ENCODE peak calls at places on chromosomes 4 and X, in nine cellular contexts. Y is SK-N-SH, M is left ventricle myocardium inferior, E is lower lobe of right lung, A is PC-3, D is GM23338, B is left lung, R is transverse colon, U is tibial nerve. O is an unnamed sample.

GRCh38 chrX:1597345-1598020 is 6.1 kb downstream of the AKAP17A start:
- DNase-seq in R (no peak), E (peak), A (no peak), D (no peak), B (peak), U (peak), Y (no peak), M (no peak), O (no peak)

GRCh38 chrX:24956828-24957227 is 58.9 kb downstream of the ARX start:
- DNase-seq in A (peak), E (no peak), R (no peak), U (no peak), B (no peak), D (no peak), Y (no peak), M (no peak), O (no peak)

GRCh38 chr4:168541608-168541953 is 44.7 kb downstream of the PALLD start:
- DNase-seq in R (no peak), M (no peak), E (no peak), B (no peak), A (peak), Y (no peak), U (no peak), D (no peak), O (no peak)

GRCh38 chr4:152979731-152980330 is 43.7 kb downstream of the FHDC1 start:
- DNase-seq in B (no peak), R (no peak), M (no peak), U (no peak), Y (no peak), E (no peak), A (no peak), D (no peak), O (no peak)

GRCh38 chrX:34146906-34147305 is 14.8 kb upstream of the FAM47A start:
- DNase-seq in A (no peak), E (no peak), U (no peak), B (no peak), M (no peak), D (no peak), R (no peak), Y (no peak), O (no peak)

GRCh38 chrX:55867254-55867653 is 149.7 kb downstream of the RRAGB start:
- DNase-seq in D (no peak), Y (no peak), A (peak), U (no peak), E (no peak), R (no peak), B (no peak), M (no peak), O (no peak)

GRCh38 chr4:61202638-61203495 is 2.7 kb downstream of the ADGRL3 start:
- DNase-seq in U (no peak), Y (peak), R (no peak), B (no peak), D (peak), A (peak), E (no peak), M (peak), O (peak)

GRCh38 chr4:173013232-173013932 is 155.2 kb upstream of the GALNT7 start:
- DNase-seq in B (no peak), Y (peak), M (no peak), A (peak), R (peak), D (peak), E (no peak), U (peak), O (peak)

GRCh38 chrX:131812847-131813825 is 210.0 kb upstream of the STK26 start:
- DNase-seq in B (no peak), D (no peak), R (peak), M (no peak), Y (peak), E (no peak), A (peak), U (no peak), O (peak)

GRCh38 chrX:48515842-48516241 is 5.8 kb upstream of the EBP start:
- DNase-seq in A (no peak), B (no peak), R (no peak), Y (no peak), U (no peak), E (no peak), D (no peak), M (no peak), O (no peak)

GRCh38 chr4:1984406-1985191 is 24.2 kb downstream of the NELFA start:
- DNase-seq in A (no peak), D (no peak), E (no peak), B (no peak), M (no peak), Y (peak), R (no peak), U (no peak), O (no peak)

GRCh38 chr4:39348371-39349265 is 17.5 kb downstream of the RFC1 start:
- DNase-seq in B (no peak), M (no peak), D (no peak), E (no peak), Y (no peak), U (no peak), R (no peak), A (peak), O (peak)

GRCh38 chr4:145635117-145635516 is 15.9 kb downstream of the MMAA start:
- DNase-seq in U (no peak), Y (no peak), D (no peak), E (no peak), R (no peak), B (no peak), A (no peak), M (no peak), O (no peak)

GRCh38 chr4:30068234-30068633 is 651.9 kb upstream of the PCDH7 start:
- DNase-seq in A (no peak), Y (no peak), R (no peak), E (no peak), M (no peak), U (no peak), B (no peak), D (no peak), O (no peak)

GRCh38 chrX:85897376-85898110 is 149.8 kb downstream of the CHM start:
- DNase-seq in B (no peak), D (no peak), R (no peak), M (no peak), E (no peak), Y (no peak), A (no peak), U (no peak), O (peak)

GRCh38 chrX:50180073-50180940 is 20.5 kb downstream of the AKAP4 start:
- DNase-seq in E (no peak), D (peak), A (no peak), R (no peak), B (no peak), U (no peak), M (no peak), Y (no peak), O (no peak)

GRCh38 chr4:111707491-111707890 is 437.8 kb upstream of the FAM241A start:
- DNase-seq in B (no peak), D (no peak), U (no peak), Y (no peak), A (no peak), M (no peak), R (no peak), E (no peak), O (no peak)

GRCh38 chr4:81599646-81600231 is 128.0 kb upstream of the RASGEF1B start:
- DNase-seq in R (no peak), E (no peak), M (no peak), D (no peak), B (no peak), Y (no peak), A (no peak), U (no peak), O (no peak)

GRCh38 chr4:153451931-153452660 is 14.1 kb upstream of the TMEM131L start:
- DNase-seq in R (no peak), D (peak), A (no peak), B (peak), Y (no peak), M (no peak), E (peak), U (no peak), O (no peak)

GRCh38 chrX:30904186-30904585 is 15.1 kb upstream of the TAB3 start:
- DNase-seq in M (no peak), E (no peak), Y (no peak), D (no peak), A (no peak), R (no peak), B (no peak), U (no peak), O (no peak)

GRCh38 chr4:8136972-8137710 is 21.5 kb downstream of the ABLIM2 start:
- DNase-seq in M (no peak), E (no peak), D (no peak), U (no peak), B (peak), A (no peak), Y (no peak), R (no peak), O (no peak)

GRCh38 chrX:119541188-119541587 is 24.0 kb downstream of the STEEP1 start:
- DNase-seq in A (peak), Y (no peak), B (no peak), D (peak), U (no peak), E (no peak), R (no peak), M (no peak), O (no peak)

GRCh38 chr4:1039493-1040343 is 28.3 kb downstream of the FGFRL1 start:
- DNase-seq in A (peak), Y (no peak), U (no peak), E (no peak), D (no peak), M (no peak), R (peak), B (peak), O (no peak)

GRCh38 chrX:136975642-136976518 is 57.9 kb downstream of the GPR101 start:
- DNase-seq in A (no peak), B (no peak), M (no peak), U (no peak), Y (no peak), D (no peak), R (no peak), E (no peak), O (no peak)

GRCh38 chrX:103716967-103717366 is 6.3 kb downstream of the TMEM31 start:
- DNase-seq in B (no peak), D (no peak), E (no peak), U (no peak), R (peak), M (no peak), A (peak), Y (no peak), O (no peak)

GRCh38 chr4:84366932-84367331 is 132.2 kb downstream of the NKX6-1 start:
- DNase-seq in M (no peak), U (no peak), A (no peak), E (no peak), B (no peak), R (no peak), D (no peak), Y (no peak), O (no peak)

GRCh38 chr4:183257808-183258207 is 62.3 kb downstream of the CLDN22 start:
- DNase-seq in A (no peak), U (no peak), B (no peak), D (peak), R (no peak), Y (no peak), E (no peak), M (no peak), O (no peak)
- TF ChIP-seq CTCF in A (no peak), U (no peak), B (no peak), D (peak), R (no peak), Y (no peak), E (no peak), M (no peak), O (no peak)

DNA sequence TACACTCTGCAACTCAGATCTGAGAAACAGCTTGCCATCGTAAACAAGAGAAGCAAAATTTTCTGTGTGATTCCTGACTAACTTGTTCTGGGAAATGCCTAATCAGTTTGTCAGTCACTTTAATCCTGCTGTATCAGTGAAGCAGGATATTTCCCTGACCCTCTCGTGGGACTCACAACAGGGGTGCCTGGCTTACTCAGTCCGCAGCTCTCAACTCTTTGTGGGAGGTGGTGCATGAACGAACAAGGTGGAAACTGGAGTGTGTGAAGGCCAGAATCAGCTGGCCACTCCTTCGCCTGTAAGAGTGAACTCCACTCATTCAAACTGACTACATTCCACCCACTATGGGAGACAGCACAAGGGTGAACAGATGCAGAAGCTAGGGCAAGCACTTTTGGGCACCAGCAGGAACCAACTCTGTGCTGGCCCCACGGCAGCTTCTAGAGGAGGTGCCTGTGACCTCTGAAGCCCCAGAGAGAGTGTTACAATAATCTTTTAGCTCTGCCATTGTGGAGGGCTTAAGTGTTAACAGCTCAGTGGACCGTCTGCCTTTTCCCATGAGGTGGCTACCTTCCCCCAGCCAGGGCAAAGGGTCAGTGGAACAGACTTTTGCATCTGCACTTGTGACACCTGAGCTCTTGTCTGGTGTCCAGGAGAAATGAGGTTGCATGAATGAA is 349.5 kb downstream of the FAT4 start:
- DNase-seq in R (no peak), M (no peak), E (no peak), Y (no peak), A (no peak), D (no peak), U (no peak), B (no peak), O (peak)
- H3K27ac ChIP-seq in R (no peak), M (no peak), E (no peak), Y (no peak), A (no peak), D (no peak), U (no peak), B (no peak), O (peak)

GRCh38 chr4:175414602-175415001 is 397.5 kb downstream of the GPM6A start:
- DNase-seq in B (no peak), Y (no peak), E (no peak), R (no peak), U (no peak), D (no peak), M (no peak), A (no peak), O (no peak)

GRCh38 chr4:175411251-175411650 is 400.8 kb downstream of the GPM6A start:
- DNase-seq in M (no peak), B (no peak), A (no peak), Y (no peak), U (no peak), D (no peak), E (no peak), R (no peak), O (no peak)

GRCh38 chr4:175412161-175412560 is 399.9 kb downstream of the GPM6A start:
- DNase-seq in Y (no peak), A (peak), R (no peak), D (no peak), B (peak), E (no peak), U (no peak), M (no peak), O (no peak)

GRCh38 chr4:175412744-175413143 is 399.3 kb downstream of the GPM6A start:
- DNase-seq in U (no peak), R (no peak), B (no peak), Y (no peak), M (no peak), D (no peak), A (peak), E (no peak), O (no peak)

DNA sequence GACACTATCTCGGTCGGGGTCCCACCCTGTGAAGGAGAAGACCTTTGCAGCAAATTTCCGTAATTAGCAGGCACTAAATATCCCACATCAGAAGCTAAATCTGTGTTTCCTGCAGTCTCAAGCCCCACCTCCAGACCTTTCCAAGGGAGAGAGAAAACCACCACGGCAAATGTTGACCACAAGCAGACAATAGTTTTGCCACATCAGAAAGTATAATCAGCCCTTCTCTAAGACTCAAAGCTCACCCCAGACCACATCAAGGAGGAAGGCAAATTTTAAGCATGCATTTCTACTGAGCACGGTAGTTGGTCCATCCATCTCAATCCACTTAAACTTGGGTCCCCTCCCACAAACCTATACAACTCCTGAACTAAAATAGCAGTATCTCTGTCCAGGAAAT is 398.5 kb downstream of the GPM6A start:
- DNase-seq in E (no peak), R (no peak), Y (no peak), M (no peak), D (no peak), B (peak), A (no peak), U (no peak), O (no peak)
- TF ChIP-seq CTCF in E (no peak), R (no peak), Y (no peak), M (no peak), D (no peak), B (no peak), A (no peak), U (no peak), O (no peak)

GRCh38 chr4:121182296-121182695 is 18.2 kb upstream of the TNIP3 start:
- DNase-seq in M (no peak), B (no peak), A (peak), R (no peak), D (no peak), U (no peak), E (no peak), Y (no peak), O (no peak)

GRCh38 chr4:121181493-121181892 is 17.4 kb upstream of the TNIP3 start:
- DNase-seq in Y (no peak), B (no peak), R (no peak), E (no peak), M (no peak), U (no peak), A (no peak), D (no peak), O (no peak)

GRCh38 chr4:121183359-121183758 is 19.2 kb upstream of the TNIP3 start:
- DNase-seq in R (no peak), M (no peak), D (no peak), B (no peak), U (no peak), A (no peak), Y (no peak), E (no peak), O (no peak)

GRCh38 chr4:121177238-121178137 is 13.4 kb upstream of the TNIP3 start:
- DNase-seq in U (no peak), M (no peak), R (no peak), A (no peak), Y (no peak), D (peak), B (no peak), E (no peak), O (no peak)

DNA sequence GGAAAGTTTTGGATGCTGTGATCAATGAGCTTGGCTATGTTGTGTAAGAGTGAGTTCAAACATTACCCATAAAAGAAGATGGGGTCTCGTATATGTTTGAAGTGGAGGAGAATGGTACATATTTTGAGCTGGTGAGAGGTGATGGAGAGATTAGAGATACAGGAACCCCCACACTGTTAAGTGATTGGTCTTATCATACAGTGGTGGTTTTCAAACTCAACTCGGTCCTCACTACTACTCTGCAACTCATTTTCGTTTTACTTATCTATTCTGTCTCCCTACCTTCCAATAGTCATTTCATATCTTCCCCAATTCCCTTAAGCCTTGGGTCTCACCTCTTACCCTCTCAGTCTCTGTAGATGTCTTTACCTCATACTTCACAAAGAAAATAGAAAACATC is 16.4 kb upstream of the TNIP3 start:
- DNase-seq in Y (no peak), E (no peak), U (no peak), D (no peak), B (no peak), A (no peak), R (no peak), M (no peak), O (no peak)
- H3K27ac ChIP-seq in Y (no peak), E (no peak), U (no peak), D (no peak), B (no peak), A (no peak), R (peak), M (no peak), O (no peak)

GRCh38 chr4:162841769-162842168 is 324.9 kb downstream of the NAF1 start:
- DNase-seq in B (no peak), A (no peak), U (no peak), E (no peak), M (no peak), D (no peak), Y (no peak), R (no peak), O (no peak)

GRCh38 chr4:162838671-162839070 is 328.0 kb downstream of the NAF1 start:
- DNase-seq in A (peak), D (no peak), R (peak), E (no peak), B (no peak), Y (no peak), U (no peak), M (no peak), O (no peak)

GRCh38 chr4:162837241-162837640 is 329.4 kb downstream of the NAF1 start:
- DNase-seq in B (no peak), E (no peak), M (no peak), A (no peak), Y (no peak), D (no peak), U (no peak), R (peak), O (no peak)

GRCh38 chr4:162837679-162838078 is 329.0 kb downstream of the NAF1 start:
- DNase-seq in A (peak), D (no peak), U (no peak), E (no peak), R (no peak), M (no peak), Y (no peak), B (no peak), O (no peak)

GRCh38 chr4:162839814-162840213 is 326.9 kb downstream of the NAF1 start:
- DNase-seq in A (no peak), M (no peak), E (no peak), B (no peak), R (no peak), Y (no peak), U (no peak), D (peak), O (no peak)
- TF ChIP-seq CTCF in A (no peak), M (no peak), E (no peak), B (no peak), R (no peak), Y (peak), U (no peak), D (peak), O (peak)

GRCh38 chrX:16472345-16472744 is 177.6 kb upstream of the S100G start:
- DNase-seq in U (no peak), B (no peak), D (no peak), R (no peak), A (no peak), M (no peak), E (no peak), Y (no peak), O (no peak)
- H3K27ac ChIP-seq in U (no peak), B (no peak), D (no peak), R (no peak), A (no peak), M (no peak), E (no peak), Y (no peak), O (no peak)

GRCh38 chr4:78923459-78924312 is 15.6 kb downstream of the PAQR3 start:
- DNase-seq in Y (no peak), A (no peak), D (no peak), U (no peak), M (no peak), B (no peak), E (no peak), R (no peak), O (no peak)
- TF ChIP-seq CTCF in Y (no peak), A (peak), D (no peak), U (no peak), M (peak), B (no peak), E (no peak), R (peak), O (peak)